ENCODE peak calls at places on chromosomes 6 and 20, in six cellular contexts. H, S, X, C, F and M are unnamed samples.

GRCh38 chr6:7241160-7241559 is 71.8 kb downstream of the SSR1 start:
- DNase-seq in H (no peak), S (no peak), X (no peak), C (no peak), F (no peak), M (no peak)

GRCh38 chr20:49595811-49596545 is 28.0 kb upstream of the PTGIS start:
- DNase-seq in H (no peak), S (no peak), X (no peak), C (no peak), F (no peak), M (no peak)

GRCh38 chr6:127177030-127177928 is 58.8 kb downstream of the RSPO3 start:
- DNase-seq in H (no peak), S (no peak), X (no peak), C (no peak), F (no peak), M (no peak)

GRCh38 chr6:127907960-127908640 is 7.2 kb upstream of the THEMIS start:
- DNase-seq in H (no peak), S (no peak), X (no peak), C (no peak), F (no peak), M (peak)

GRCh38 chr6:129368970-129369369 is 341.0 kb downstream of the ARHGAP18 start:
- DNase-seq in H (no peak), S (no peak), X (no peak), C (no peak), F (no peak), M (no peak)

GRCh38 chr20:478010-478948 is 15.9 kb upstream of the TBC1D20 start:
- DNase-seq in H (no peak), S (no peak), X (no peak), C (no peak), F (no peak), M (no peak)

GRCh38 chr20:46312945-46313861 is 4.9 kb upstream of the CDH22 start:
- DNase-seq in H (no peak), S (no peak), X (no peak), C (no peak), F (no peak), M (no peak)

GRCh38 chr20:48203252-48203651 is 418.0 kb upstream of the SULF2 start:
- DNase-seq in H (no peak), S (no peak), X (no peak), C (no peak), F (no peak), M (no peak)

GRCh38 chr20:58478141-58478805 is 36.9 kb downstream of the APCDD1L start:
- DNase-seq in H (no peak), S (no peak), X (no peak), C (no peak), F (no peak), M (no peak)

GRCh38 chr6:144259988-144260387 is 25.1 kb upstream of the UTRN start:
- DNase-seq in H (no peak), S (no peak), X (no peak), C (no peak), F (no peak), M (no peak)

GRCh38 chr20:9348316-9348715 is 166.1 kb upstream of the LAMP5 start:
- DNase-seq in H (no peak), S (no peak), X (no peak), C (no peak), F (no peak), M (no peak)

GRCh38 chr6:169082093-169082492 is 171.6 kb downstream of the THBS2 start:
- DNase-seq in H (no peak), S (peak), X (no peak), C (no peak), F (no peak), M (no peak)

GRCh38 chr6:82908661-82909060 is 157.0 kb downstream of the UBE3D start:
- DNase-seq in H (no peak), S (no peak), X (no peak), C (no peak), F (no peak), M (no peak)

GRCh38 chr6:15874351-15874750 is 211.5 kb upstream of the DTNBP1 start:
- DNase-seq in H (no peak), S (no peak), X (no peak), C (no peak), F (no peak), M (no peak)

GRCh38 chr6:1576166-1576565 is 33.5 kb upstream of the FOXC1 start:
- DNase-seq in H (no peak), S (no peak), X (no peak), C (no peak), F (no peak), M (no peak)

GRCh38 chr20:11544029-11544678 is 373.5 kb upstream of the BTBD3 start:
- DNase-seq in H (peak), S (no peak), X (peak), C (no peak), F (no peak), M (peak)

GRCh38 chr6:22765015-22765414 is 195.6 kb downstream of the HDGFL1 start:
- DNase-seq in H (no peak), S (no peak), X (no peak), C (no peak), F (no peak), M (no peak)

GRCh38 chr6:24933868-24934401 is 1.8 kb downstream of the RIPOR2 start:
- DNase-seq in H (no peak), S (no peak), X (no peak), C (peak), F (no peak), M (no peak)

GRCh38 chr6:53795702-53796450 is 1.1 kb downstream of the LRRC1 start:
- DNase-seq in H (no peak), S (peak), X (no peak), C (peak), F (peak), M (no peak)

GRCh38 chr6:26215200-26216014 is 128.2 kb downstream of the HFE start:
- DNase-seq in H (no peak), S (no peak), X (no peak), C (no peak), F (no peak), M (no peak)

GRCh38 chr6:164928366-164929154 is 380.8 kb downstream of the C6orf118 start:
- DNase-seq in H (no peak), S (no peak), X (no peak), C (no peak), F (no peak), M (no peak)

GRCh38 chr6:160348552-160349441 is 619 bp downstream of the SLC22A3 start:
- DNase-seq in H (no peak), S (no peak), X (no peak), C (peak), F (no peak), M (no peak)

GRCh38 chr20:21189761-21190523 is 64.1 kb downstream of the KIZ start:
- DNase-seq in H (no peak), S (no peak), X (no peak), C (peak), F (no peak), M (no peak)

GRCh38 chr6:146876271-146877151 is 277.7 kb downstream of the ADGB start:
- DNase-seq in H (no peak), S (no peak), X (no peak), C (no peak), F (no peak), M (no peak)

GRCh38 chr20:36467076-36467999 is 74.0 kb upstream of the MYL9 start:
- DNase-seq in H (no peak), S (peak), X (no peak), C (no peak), F (no peak), M (peak)

GRCh38 chr20:32437391-32438074 is 79.4 kb downstream of the ASXL1 start:
- DNase-seq in H (no peak), S (peak), X (no peak), C (no peak), F (peak), M (no peak)

GRCh38 chr20:44203161-44203560 is 7.4 kb downstream of the OSER1 start:
- DNase-seq in H (no peak), S (no peak), X (peak), C (no peak), F (no peak), M (no peak)

GRCh38 chr20:4569882-4570281 is 151.8 kb upstream of the PRND start:
- DNase-seq in H (no peak), S (no peak), X (no peak), C (no peak), F (no peak), M (no peak)

GRCh38 chr6:149329529-149329928 is 12.0 kb downstream of the TAB2 start:
- DNase-seq in H (no peak), S (no peak), X (no peak), C (no peak), F (no peak), M (no peak)

GRCh38 chr6:145148392-145149175 is 586.7 kb downstream of the EPM2A start:
- DNase-seq in H (no peak), S (no peak), X (peak), C (no peak), F (no peak), M (no peak)

GRCh38 chr6:153449279-153449678 is 318.2 kb upstream of the RGS17 start:
- DNase-seq in H (no peak), S (no peak), X (no peak), C (no peak), F (no peak), M (no peak)

GRCh38 chr6:100487638-100488037 is 22.9 kb upstream of the SIM1 start:
- DNase-seq in H (no peak), S (no peak), X (no peak), C (no peak), F (no peak), M (no peak)

GRCh38 chr20:2421247-2421646 is 40.5 kb downstream of the TGM6 start:
- DNase-seq in H (no peak), S (no peak), X (no peak), C (no peak), F (no peak), M (no peak)
- TF ChIP-seq CTCF in H (no peak), S (no peak), X (no peak), C (no peak), F (no peak), M (no peak)

DNA sequence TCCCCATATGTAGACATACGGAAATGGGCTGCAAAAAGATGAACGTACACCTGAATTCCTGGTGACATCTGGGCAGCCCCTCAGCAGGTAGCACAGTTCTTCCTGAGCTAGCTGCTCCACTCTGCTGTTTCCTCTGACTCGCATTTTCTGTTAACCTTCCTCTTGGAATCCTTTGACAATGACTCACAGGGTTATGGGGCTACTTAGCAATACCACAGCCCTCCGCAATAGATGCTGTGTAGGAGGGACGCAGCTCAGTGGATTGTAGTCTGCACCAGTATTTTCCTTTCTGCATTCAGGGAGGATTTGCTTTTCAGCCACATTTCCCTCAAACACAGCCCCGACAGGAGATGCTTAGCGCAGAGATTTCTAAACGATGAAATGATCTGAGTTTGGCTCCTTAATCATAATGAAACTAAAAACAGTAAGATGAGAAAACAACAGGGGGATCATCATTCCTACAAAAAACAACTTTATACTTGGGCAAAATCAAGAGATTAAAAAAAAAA is 12.4 kb downstream of the BACH2 start:
- DNase-seq in H (no peak), S (no peak), X (peak), C (no peak), F (no peak), M (no peak)
- TF ChIP-seq CTCF in H (no peak), S (no peak), X (no peak), C (no peak), F (no peak), M (no peak)

GRCh38 chr6:66926060-66926459 is 1219.0 kb upstream of the EYS start:
- DNase-seq in H (no peak), S (no peak), X (no peak), C (no peak), F (no peak), M (no peak)
- TF ChIP-seq CTCF in H (no peak), S (no peak), X (no peak), C (no peak), F (no peak), M (no peak)

GRCh38 chr6:158518196-158519127 is 41.4 kb upstream of the TMEM181 start:
- DNase-seq in H (peak), S (no peak), X (no peak), C (peak), F (peak), M (peak)
- TF ChIP-seq CTCF in H (peak), S (no peak), X (no peak), C (no peak), F (peak), M (peak)

GRCh38 chr6:43456737-43457126 is 1.4 kb upstream of the DLK2 start:
- DNase-seq in H (no peak), S (no peak), X (no peak), C (no peak), F (no peak), M (no peak)

GRCh38 chr6:43453831-43454230 is 1.5 kb downstream of the DLK2 start:
- DNase-seq in H (no peak), S (no peak), X (no peak), C (no peak), F (peak), M (no peak)

GRCh38 chr6:43454290-43455033 is 886 bp downstream of the DLK2 start:
- DNase-seq in H (no peak), S (peak), X (peak), C (peak), F (peak), M (peak)

GRCh38 chr6:43452896-43453295 is 2.5 kb downstream of the DLK2 start:
- DNase-seq in H (no peak), S (no peak), X (no peak), C (no peak), F (peak), M (no peak)

DNA sequence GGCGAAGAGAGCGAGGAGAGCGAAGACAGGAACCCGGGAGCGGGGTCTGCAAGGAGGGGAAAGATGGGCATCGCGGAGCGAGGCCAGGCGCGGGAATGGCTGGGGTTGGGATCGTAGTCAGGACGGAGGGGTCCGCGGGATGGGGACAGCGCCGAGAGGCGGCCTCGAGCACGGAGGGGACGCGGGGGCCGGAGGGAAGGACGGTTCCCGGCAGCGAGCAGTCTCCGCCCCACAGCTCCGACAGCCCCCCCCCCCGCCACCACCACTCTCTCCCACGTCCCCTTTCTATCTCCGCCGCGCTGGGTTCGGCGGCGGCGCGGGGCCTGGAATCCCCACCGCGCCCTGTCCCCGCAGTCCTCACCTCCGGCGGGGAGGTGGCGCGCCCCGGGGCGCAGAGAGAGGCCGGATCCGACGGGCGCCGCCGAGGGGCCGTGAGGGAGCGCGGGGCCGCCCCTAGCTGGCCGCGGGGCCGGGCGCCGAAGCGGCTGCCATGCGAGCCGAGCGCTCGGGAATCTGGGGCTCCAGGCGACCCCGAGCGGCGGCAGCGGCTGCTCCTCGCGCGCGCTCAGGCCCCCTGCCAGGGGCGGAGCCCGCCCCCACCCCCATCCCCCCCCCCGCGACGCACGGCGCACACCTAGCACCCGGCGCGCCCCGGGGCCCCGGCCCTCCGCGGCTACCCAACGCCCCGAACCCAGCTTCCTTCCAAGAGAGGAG is at the start of gene DLK2:
- DNase-seq in H (no peak), S (no peak), X (no peak), C (peak), F (peak), M (peak)
- TF ChIP-seq CTCF in H (peak), S (no peak), X (no peak), C (no peak), F (no peak), M (no peak)

DNA sequence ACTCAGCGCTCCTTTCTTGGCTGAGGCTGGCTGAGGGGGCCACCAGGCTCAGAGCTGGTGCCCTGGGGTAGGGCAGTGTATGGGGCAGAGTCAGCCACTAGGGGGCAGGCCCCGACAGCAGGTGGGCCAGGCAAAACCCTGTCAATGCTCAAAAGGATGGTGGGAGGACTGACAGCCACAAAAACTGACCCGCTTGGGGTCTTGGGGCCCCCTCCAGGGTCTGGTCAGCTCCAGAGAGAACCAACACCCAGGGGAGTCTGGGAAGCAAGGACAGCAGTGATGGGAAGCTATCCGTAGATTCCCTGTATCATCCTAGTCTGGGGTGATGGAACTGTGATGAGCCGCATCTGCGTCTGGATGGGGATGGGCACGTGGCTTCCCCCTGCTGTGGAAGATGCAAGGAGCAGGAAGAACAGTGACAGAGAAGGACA is 306.9 kb downstream of the DHX35 start:
- DNase-seq in H (no peak), S (peak), X (no peak), C (peak), F (peak), M (peak)
- TF ChIP-seq CTCF in H (peak), S (peak), X (peak), C (peak), F (peak), M (peak)